ENCODE peak calls at places on chromosomes 2 and 18, in nine cellular contexts. R is stimulated activated CD4-positive, alpha-beta T cell treated with anti-CD3 and anti-CD28 coated beads, Interleukin-1b, Interleukin-23, amount 100 ng/mL, for 4 hours; I is EL; V is aorta; H is Calu3; Z is omental fat pad; O is HEK293T; L is activated naive CD8-positive, alpha-beta T cell treated with anti-CD3 and anti-CD28 coated beads, Interleukin-2, amount 10 ng/mL, durations not matched to agents 7 days and 5 days; G is brain pericyte. W is an unnamed sample.

GRCh38 chr2:155310589-155310988 is 612.1 kb downstream of the KCNJ3 start:
- DNase-seq in R (no peak), I (peak), V (no peak), H (no peak), Z (no peak), O (peak), L (no peak), G (no peak), W (no peak)

GRCh38 chr2:191905336-191905735 is 58.4 kb upstream of the CAVIN2 start:
- DNase-seq in R (no peak), I (no peak), V (no peak), H (no peak), Z (no peak), O (no peak), L (no peak), G (no peak), W (no peak)

GRCh38 chr2:232860593-232861241 is 9.3 kb upstream of the SNORC start:
- DNase-seq in R (no peak), I (no peak), V (no peak), H (no peak), Z (no peak), O (no peak), L (no peak), G (no peak), W (no peak)

GRCh38 chr2:145652051-145652450 is 1132.1 kb upstream of the ZEB2 start:
- DNase-seq in R (no peak), I (no peak), V (no peak), H (no peak), Z (no peak), O (no peak), L (no peak), G (no peak), W (no peak)

GRCh38 chr2:24429711-24430110 is 61.3 kb upstream of the NCOA1 start:
- DNase-seq in R (no peak), I (no peak), V (no peak), H (no peak), Z (no peak), O (no peak), L (no peak), G (no peak), W (no peak)

GRCh38 chr18:23354625-23355024 is 98.5 kb upstream of the RIOK3 start:
- DNase-seq in R (no peak), I (peak), V (no peak), H (no peak), Z (no peak), O (no peak), L (no peak), G (no peak), W (peak)

GRCh38 chr2:41061371-41061770 is 609.5 kb upstream of the SLC8A1 start:
- DNase-seq in R (no peak), I (peak), V (no peak), H (no peak), Z (no peak), O (no peak), L (no peak), G (peak), W (peak)

GRCh38 chr18:78984941-78985784 is 5.5 kb downstream of the SALL3 start:
- DNase-seq in R (no peak), I (peak), V (no peak), H (no peak), Z (no peak), O (peak), L (no peak), G (no peak), W (no peak)

GRCh38 chr2:88845772-88846661 is 154.5 kb downstream of the RPIA start:
- DNase-seq in R (no peak), I (no peak), V (no peak), H (no peak), Z (no peak), O (no peak), L (no peak), G (no peak), W (no peak)

GRCh38 chr2:25376750-25377621 is 35.3 kb upstream of the DNMT3A start:
- DNase-seq in R (peak), I (peak), V (peak), H (peak), Z (peak), O (peak), L (peak), G (peak), W (peak)

GRCh38 chr2:101305492-101306123 is 2.9 kb downstream of the RNF149 start:
- DNase-seq in R (no peak), I (peak), V (no peak), H (no peak), Z (no peak), O (no peak), L (no peak), G (no peak), W (no peak)

GRCh38 chr2:106649306-106649705 is 162.1 kb downstream of the CD8B2 start:
- DNase-seq in R (no peak), I (no peak), V (no peak), H (no peak), Z (no peak), O (no peak), L (no peak), G (no peak), W (no peak)

GRCh38 chr2:220044383-220044782 is 417.0 kb downstream of the SLC4A3 start:
- DNase-seq in R (no peak), I (no peak), V (no peak), H (no peak), Z (no peak), O (no peak), L (no peak), G (no peak), W (no peak)

GRCh38 chr2:32005371-32005976 is 5.3 kb downstream of the MEMO1 start:
- DNase-seq in R (no peak), I (no peak), V (no peak), H (no peak), Z (no peak), O (no peak), L (no peak), G (no peak), W (no peak)

GRCh38 chr2:52356560-52356959 is 1324.6 kb upstream of the NRXN1 start:
- DNase-seq in R (no peak), I (no peak), V (no peak), H (no peak), Z (no peak), O (no peak), L (no peak), G (no peak), W (no peak)

GRCh38 chr2:69118609-69119008 is 105.6 kb downstream of the ANTXR1 start:
- DNase-seq in R (no peak), I (no peak), V (peak), H (no peak), Z (no peak), O (no peak), L (no peak), G (no peak), W (no peak)

GRCh38 chr2:132937629-132938028 is 267.6 kb upstream of the LYPD1 start:
- DNase-seq in R (no peak), I (peak), V (no peak), H (peak), Z (no peak), O (no peak), L (no peak), G (no peak), W (no peak)

GRCh38 chr18:72652990-72653593 is 109.0 kb upstream of the CBLN2 start:
- DNase-seq in R (no peak), I (peak), V (no peak), H (peak), Z (no peak), O (peak), L (no peak), G (no peak), W (peak)

GRCh38 chr18:9280854-9281253 is 53.7 kb upstream of the TWSG1 start:
- DNase-seq in R (no peak), I (no peak), V (no peak), H (no peak), Z (no peak), O (peak), L (no peak), G (no peak), W (no peak)

GRCh38 chr2:176107731-176108181 is 676 bp downstream of the HOXD11 start:
- DNase-seq in R (no peak), I (no peak), V (no peak), H (no peak), Z (no peak), O (no peak), L (no peak), G (no peak), W (no peak)

GRCh38 chr2:39411186-39411944 is 25.7 kb downstream of the MAP4K3 start:
- DNase-seq in R (no peak), I (peak), V (no peak), H (peak), Z (no peak), O (no peak), L (no peak), G (no peak), W (peak)

GRCh38 chr2:95276888-95277245 is 2.6 kb downstream of the PROM2 start:
- DNase-seq in R (no peak), I (no peak), V (no peak), H (no peak), Z (no peak), O (no peak), L (no peak), G (no peak), W (no peak)

GRCh38 chr2:148360662-148361061 is 283.9 kb upstream of the EPC2 start:
- DNase-seq in R (no peak), I (no peak), V (no peak), H (no peak), Z (no peak), O (no peak), L (no peak), G (no peak), W (no peak)

GRCh38 chr2:172195836-172196376 is 93.2 kb upstream of the DLX2 start:
- DNase-seq in R (no peak), I (no peak), V (no peak), H (no peak), Z (no peak), O (no peak), L (no peak), G (no peak), W (no peak)

GRCh38 chr18:27239669-27240068 is 54.6 kb upstream of the CHST9 start:
- DNase-seq in R (no peak), I (no peak), V (no peak), H (no peak), Z (no peak), O (no peak), L (no peak), G (no peak), W (no peak)

GRCh38 chr2:192072778-192073177 is 122.0 kb downstream of the TMEFF2 start:
- DNase-seq in R (no peak), I (no peak), V (no peak), H (no peak), Z (no peak), O (no peak), L (no peak), G (no peak), W (no peak)

GRCh38 chr18:63368611-63369010 is 1.6 kb upstream of the KDSR start:
- DNase-seq in R (no peak), I (no peak), V (no peak), H (no peak), Z (no peak), O (no peak), L (no peak), G (no peak), W (no peak)

GRCh38 chr2:117794668-117795067 is 19.8 kb upstream of the DDX18 start:
- DNase-seq in R (no peak), I (peak), V (no peak), H (no peak), Z (no peak), O (no peak), L (no peak), G (no peak), W (no peak)

GRCh38 chr2:100416397-100416938 is 1.0 kb downstream of the CHST10 start:
- DNase-seq in R (no peak), I (no peak), V (no peak), H (peak), Z (no peak), O (no peak), L (no peak), G (no peak), W (no peak)

GRCh38 chr2:230471074-230471473 is 55.1 kb downstream of the SP100 start:
- DNase-seq in R (no peak), I (no peak), V (no peak), H (no peak), Z (no peak), O (no peak), L (no peak), G (no peak), W (no peak)

GRCh38 chr2:8767324-8767723 is 70.1 kb downstream of the KIDINS220 start:
- DNase-seq in R (no peak), I (no peak), V (no peak), H (no peak), Z (no peak), O (no peak), L (no peak), G (no peak), W (no peak)

GRCh38 chr2:10286216-10287037 is 16.3 kb upstream of the HPCAL1 start:
- DNase-seq in R (no peak), I (no peak), V (no peak), H (no peak), Z (no peak), O (no peak), L (no peak), G (no peak), W (no peak)

W was measured in kidney epithelial cell.